ENCODE peak calls at places on chromosomes 13 and 19, in five cellular contexts. Q is stimulated activated CD4-positive, alpha-beta T cell treated with anti-CD3 and anti-CD28 coated beads, Interleukin-12 subunit alpha, Interleukin-12 subunit beta, amount 100 ng/mL, for 24 hours; C is IMR-90; L is activated T-cell treated with anti-CD3 and anti-CD28 coated beads, Interleukin-2, amount 50 U/mL, for 72 hours; W is T-helper 17 cell. N is an unnamed sample.

GRCh38 chr13:32731576-32731975 is 145.3 kb downstream of the PDS5B start:
- DNase-seq in Q (no peak), C (peak), L (no peak), W (no peak), N (no peak)

GRCh38 chr13:60627071-60627686 is 230.2 kb downstream of the TDRD3 start:
- DNase-seq in Q (no peak), C (peak), L (peak), W (no peak), N (no peak)

GRCh38 chr19:10113964-10114650 is 2.6 kb downstream of the P2RY11 start:
- DNase-seq in Q (no peak), C (no peak), L (no peak), W (no peak), N (no peak)

GRCh38 chr19:6241680-6242079 is 38.1 kb downstream of the MLLT1 start:
- DNase-seq in Q (no peak), C (no peak), L (no peak), W (no peak), N (no peak)

GRCh38 chr19:33194884-33195710 is 967 bp downstream of the LRP3 start:
- DNase-seq in Q (no peak), C (peak), L (no peak), W (no peak), N (no peak)

GRCh38 chr13:99816321-99816720 is 155.2 kb downstream of the ZIC5 start:
- DNase-seq in Q (no peak), C (no peak), L (no peak), W (no peak), N (no peak)

GRCh38 chr19:18007939-18008673 is at the start of gene ARRDC2:
- DNase-seq in Q (peak), C (peak), L (peak), W (peak), N (peak)

GRCh38 chr13:98384739-98385138 is 192.2 kb downstream of the STK24 start:
- DNase-seq in Q (no peak), C (peak), L (no peak), W (no peak), N (no peak)

GRCh38 chr13:47829684-47830083 is 171.4 kb downstream of the SUCLA2 start:
- DNase-seq in Q (no peak), C (peak), L (no peak), W (no peak), N (no peak)

GRCh38 chr19:12669272-12670158 is 2.9 kb downstream of the WDR83 start:
- DNase-seq in Q (peak), C (peak), L (peak), W (peak), N (peak)

GRCh38 chr19:12933287-12934072 is at the start of gene FARSA:
- DNase-seq in Q (peak), C (peak), L (peak), W (peak), N (peak)